ENCODE peak calls at places on chromosomes 3 and 15, in eight cellular contexts. S is adipocyte, X is endodermal cell, A is NT2/D1, Z is HepG2, V is H9, L is H1, H is K562. F is an unnamed sample. For H3K9me3 and H3K27me3, the result is how much of the 10 kb centered on the place peaks cover.

GRCh38 chr15:41850482-41851166 is 12.0 kb downstream of the PLA2G4B start:
- DNase-seq in A (no peak), Z (no peak), S (peak), X (no peak), V (no peak), H (no peak), L (no peak), F (no peak)

GRCh38 chr15:72764656-72765055 is 18.9 kb downstream of the ADPGK start:
- DNase-seq in X (no peak), H (no peak), L (no peak), Z (no peak), S (peak), A (no peak), V (no peak), F (no peak)

GRCh38 chr3:179688847-179689246 is 36.0 kb downstream of the USP13 start:
- DNase-seq in L (no peak), S (no peak), V (no peak), X (peak), H (no peak), A (no peak), Z (no peak), F (no peak)

GRCh38 chr3:12138044-12138443 is 20.7 kb downstream of the TIMP4 start:
- DNase-seq in X (peak), Z (no peak), A (no peak), H (peak), S (peak), V (peak), L (no peak), F (peak)

GRCh38 chr3:170360916-170361315 is 3.4 kb downstream of the SKIL start:
- DNase-seq in L (no peak), S (no peak), H (no peak), V (no peak), Z (no peak), X (no peak), A (no peak), F (no peak)

GRCh38 chr15:60408438-60409105 is 10.8 kb upstream of the ANXA2 start:
- DNase-seq in S (peak), V (no peak), H (no peak), L (no peak), A (no peak), X (no peak), Z (peak), F (no peak)

GRCh38 chr3:194075802-194076460 is 60.0 kb upstream of the HES1 start:
- DNase-seq in Z (peak), L (no peak), S (no peak), X (peak), H (peak), V (no peak), A (no peak), F (no peak)

GRCh38 chr15:68638953-68639500 is 60.2 kb downstream of the CORO2B start:
- DNase-seq in A (no peak), Z (no peak), H (no peak), X (no peak), V (no peak), S (peak), L (no peak), F (no peak)

GRCh38 chr3:107431298-107432012 is 54.2 kb downstream of the CCDC54 start:
- DNase-seq in A (peak), L (peak), H (peak), X (peak), S (peak), Z (no peak), V (peak), F (peak)

GRCh38 chr3:113270096-113270495 is 58.7 kb downstream of the BOC start:
- DNase-seq in X (no peak), L (no peak), Z (no peak), A (no peak), V (no peak), S (no peak), H (no peak), F (no peak)

GRCh38 chr15:96360581-96361308 is 30.2 kb downstream of the NR2F2 start:
- DNase-seq in X (peak), A (no peak), H (no peak), V (peak), S (no peak), Z (no peak), L (peak), F (no peak)

GRCh38 chr15:96359772-96360498 is 29.4 kb downstream of the NR2F2 start:
- DNase-seq in X (peak), A (no peak), H (no peak), L (peak), Z (no peak), V (peak), S (no peak), F (no peak)

GRCh38 chr15:96362001-96362758 is 31.7 kb downstream of the NR2F2 start:
- DNase-seq in S (no peak), A (no peak), Z (no peak), X (no peak), H (no peak), L (no peak), V (no peak), F (no peak)

GRCh38 chr15:96362759-96363678 is 32.5 kb downstream of the NR2F2 start:
- DNase-seq in H (no peak), S (no peak), A (no peak), Z (no peak), X (peak), V (peak), L (peak), F (no peak)

DNA sequence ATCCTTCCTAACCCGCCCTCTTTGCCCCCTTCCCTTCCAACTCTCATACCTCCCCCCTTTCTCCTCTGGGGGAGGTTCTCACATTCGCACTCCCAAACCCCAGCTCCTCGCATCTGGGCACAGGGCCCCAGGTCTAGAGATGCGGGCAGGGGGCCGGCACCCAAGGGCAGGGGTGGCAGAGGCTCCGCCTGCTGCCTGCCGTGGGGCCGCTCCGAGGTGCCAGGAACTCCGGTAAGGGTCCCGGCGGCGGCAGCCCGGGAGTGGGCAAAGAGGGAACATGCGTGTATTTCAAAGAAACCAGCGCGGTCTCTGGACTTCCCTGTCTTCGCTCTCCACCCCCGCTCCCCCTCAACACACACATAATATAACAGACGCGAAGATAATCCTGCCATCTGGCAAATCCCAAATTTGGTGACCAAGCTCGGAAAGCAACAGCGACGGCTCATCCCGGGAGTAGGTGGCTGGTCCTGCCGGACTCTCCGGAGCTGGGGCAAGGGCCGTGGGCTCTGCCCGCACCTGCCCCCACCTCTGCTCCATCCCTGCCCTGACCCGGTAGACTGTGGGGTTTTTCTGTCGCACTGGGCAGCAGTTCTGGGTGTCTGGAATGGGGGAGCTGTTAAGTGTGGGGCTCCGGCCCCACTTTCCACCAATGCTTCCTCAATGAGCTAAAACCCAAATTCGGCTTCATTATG is 31.0 kb downstream of the NR2F2 start:
- DNase-seq in L (peak), A (no peak), S (no peak), Z (no peak), V (peak), H (no peak), X (peak), F (no peak)
- H3K9ac ChIP-seq in L (no peak), A (no peak), S (no peak), Z (no peak), V (no peak), H (no peak), X (no peak), F (no peak)

DNA sequence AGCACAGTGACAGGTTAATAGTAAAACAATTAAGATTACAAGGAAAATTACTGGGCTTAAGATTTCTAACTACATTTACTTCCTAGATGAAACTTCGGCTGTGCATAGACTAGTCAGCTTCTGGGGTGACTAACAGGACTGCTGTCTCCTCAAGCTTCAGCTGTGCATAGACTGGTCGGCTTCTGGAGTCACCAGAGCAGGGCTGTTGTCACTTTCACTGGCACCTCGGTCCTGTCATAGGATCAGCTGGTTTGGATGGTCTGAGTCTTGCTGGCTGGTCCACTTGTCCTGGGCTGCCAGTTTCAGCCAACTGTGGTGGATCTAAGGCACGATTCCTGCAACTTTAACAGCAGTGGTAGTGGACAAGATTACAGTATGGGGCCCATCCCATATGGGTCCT is 23.8 kb upstream of the ACAD9 start:
- DNase-seq in H (no peak), Z (no peak), A (no peak), S (no peak), V (no peak), X (no peak), L (no peak), F (no peak)
- H3K9me3 ChIP-seq in H (under half), Z (half or more), A (under half), S (under half), V (under half), X (half or more), L (half or more), F (under half)

GRCh38 chr3:147369231-147369630 is 37.1 kb downstream of the ZIC4 start:
- DNase-seq in V (no peak), S (no peak), X (no peak), Z (no peak), L (no peak), A (no peak), H (no peak), F (no peak)

GRCh38 chr3:147367676-147368075 is 38.7 kb downstream of the ZIC4 start:
- DNase-seq in L (no peak), X (no peak), H (no peak), A (no peak), S (no peak), Z (no peak), V (no peak), F (no peak)

GRCh38 chr3:147368151-147368550 is 38.2 kb downstream of the ZIC4 start:
- DNase-seq in Z (no peak), L (no peak), X (no peak), A (no peak), H (no peak), V (no peak), S (no peak), F (no peak)

GRCh38 chr3:147369671-147370123 is 36.6 kb downstream of the ZIC4 start:
- DNase-seq in L (peak), A (no peak), Z (no peak), S (no peak), X (peak), H (no peak), V (peak), F (no peak)

GRCh38 chr3:147368561-147369151 is 37.7 kb downstream of the ZIC4 start:
- DNase-seq in L (no peak), A (no peak), S (no peak), H (no peak), Z (peak), X (no peak), V (no peak), F (no peak)
- H3K27me3 ChIP-seq in L (half or more), A (half or more), S (half or more), H (under half), Z (under half), X (half or more), V (half or more), F (half or more)

GRCh38 chr3:30631237-30631961 is 25.0 kb downstream of the TGFBR2 start:
- DNase-seq in L (no peak), V (no peak), S (no peak), Z (peak), A (no peak), X (no peak), H (no peak), F (no peak)

GRCh38 chr3:30630238-30631030 is 24.0 kb downstream of the TGFBR2 start:
- DNase-seq in L (no peak), V (no peak), A (no peak), S (no peak), X (no peak), H (no peak), Z (no peak), F (no peak)

GRCh38 chr3:30628931-30629590 is 22.7 kb downstream of the TGFBR2 start:
- DNase-seq in V (no peak), S (no peak), A (no peak), X (no peak), Z (no peak), L (no peak), H (no peak), F (no peak)

GRCh38 chr3:30628188-30628930 is 22.0 kb downstream of the TGFBR2 start:
- DNase-seq in Z (no peak), X (no peak), A (peak), S (no peak), V (no peak), L (no peak), H (no peak), F (no peak)

GRCh38 chr3:30629736-30630135 is 23.3 kb downstream of the TGFBR2 start:
- DNase-seq in A (no peak), X (no peak), H (no peak), L (no peak), Z (no peak), V (no peak), S (no peak), F (no peak)
- H3K9ac ChIP-seq in A (no peak), X (no peak), H (no peak), L (no peak), Z (no peak), V (no peak), S (no peak), F (no peak)

GRCh38 chr3:123893012-123893411 is 8.9 kb upstream of the MYLK start:
- DNase-seq in A (no peak), V (no peak), L (no peak), S (no peak), Z (no peak), H (no peak), X (no peak), F (no peak)

DNA sequence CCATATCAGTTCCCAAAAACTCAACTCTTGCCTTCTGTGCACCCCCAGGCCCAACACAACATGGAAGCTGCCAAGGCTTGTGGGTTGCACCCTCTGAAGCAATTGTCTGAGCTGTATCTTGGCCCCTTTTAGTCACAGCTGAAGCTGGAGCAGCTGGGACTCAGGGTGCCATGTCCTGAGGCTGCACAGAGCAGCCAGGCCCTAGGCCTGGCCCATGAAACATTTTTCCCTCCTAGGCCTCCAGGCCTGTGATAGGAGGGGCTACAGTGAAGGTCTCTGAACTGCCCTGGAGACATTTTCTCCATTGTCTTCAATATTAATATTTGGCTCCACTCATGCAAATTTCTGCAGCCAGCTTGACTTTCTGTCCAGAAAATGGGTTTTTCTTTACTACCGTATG is 8.1 kb upstream of the MYLK start:
- DNase-seq in V (no peak), L (no peak), S (no peak), A (no peak), H (no peak), X (no peak), Z (no peak), F (no peak)
- H3K9me3 ChIP-seq in V (under half), L (under half), S (under half), A (half or more), H (under half), X (under half), Z (under half), F (under half)

DNA sequence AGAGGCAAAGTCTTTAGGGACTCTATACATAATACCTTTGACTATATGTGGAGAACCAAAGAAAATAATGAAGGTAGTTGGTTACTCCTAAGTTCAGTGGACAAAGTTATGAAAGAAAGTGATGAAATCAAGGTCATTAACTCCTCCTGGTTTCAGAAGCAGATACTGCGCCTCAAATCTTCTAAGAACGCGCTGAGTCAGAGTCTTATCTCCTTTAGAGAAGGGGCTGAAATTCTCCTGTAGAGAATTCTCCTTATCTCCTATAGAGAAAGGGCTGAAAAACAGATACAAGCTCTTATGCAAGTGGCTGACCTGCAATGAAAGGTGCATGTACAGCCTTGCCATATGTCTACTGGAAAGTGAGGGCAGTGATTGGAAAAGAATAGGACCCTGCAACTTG is 824.2 kb downstream of the NSUN3 start:
- DNase-seq in Z (no peak), X (no peak), S (no peak), H (no peak), L (no peak), V (no peak), A (no peak), F (no peak)
- H3K27me3 ChIP-seq in Z (under half), X (under half), S (under half), H (under half), L (under half), V (under half), A (under half), F (under half)